ENCODE peak calls at places on chromosomes 16 and 17, in four cellular contexts. Y is HCT116, O is GM12878, Q is H1. T is an unnamed sample.

GRCh38 chr16:10514369-10515055 is 65.9 kb downstream of the EMP2 start:
- DNase-seq in Y (peak), O (no peak), Q (no peak), T (peak)

GRCh38 chr17:33038740-33039139 is 47.1 kb downstream of the SPACA3 start:
- DNase-seq in Y (peak), O (no peak), Q (peak), T (peak)

GRCh38 chr16:23469814-23470213 is 16.8 kb upstream of the COG7 start:
- DNase-seq in Y (peak), O (no peak), Q (no peak), T (no peak)

GRCh38 chr16:85391769-85392583 is 221.1 kb upstream of the GSE1 start:
- DNase-seq in Y (no peak), O (no peak), Q (no peak), T (no peak)

GRCh38 chr16:53207810-53208752 is 153.3 kb downstream of the CHD9 start:
- DNase-seq in Y (peak), O (peak), Q (peak), T (peak)

GRCh38 chr16:68331879-68332410 is 21.1 kb downstream of the PRMT7 start:
- DNase-seq in Y (no peak), O (no peak), Q (no peak), T (no peak)

GRCh38 chr17:3038941-3039340 is 24.5 kb downstream of the OR1D5 start:
- DNase-seq in Y (no peak), O (no peak), Q (no peak), T (no peak)

GRCh38 chr16:54546481-54546880 is 259.9 kb upstream of the IRX3 start:
- DNase-seq in Y (no peak), O (no peak), Q (no peak), T (no peak)

GRCh38 chr16:84232060-84232459 is 7.8 kb downstream of the KCNG4 start:
- DNase-seq in Y (no peak), O (no peak), Q (no peak), T (no peak)

GRCh38 chr16:24930440-24930839 is 84.7 kb downstream of the SLC5A11 start:
- DNase-seq in Y (no peak), O (no peak), Q (no peak), T (no peak)

GRCh38 chr16:89422905-89423630 is 67.3 kb downstream of the ANKRD11 start:
- DNase-seq in Y (no peak), O (peak), Q (no peak), T (no peak)

GRCh38 chr16:56073508-56073907 is 117.8 kb upstream of the GNAO1 start:
- DNase-seq in Y (no peak), O (no peak), Q (no peak), T (no peak)

GRCh38 chr17:9512323-9513168 is 63.1 kb downstream of the STX8 start:
- DNase-seq in Y (peak), O (no peak), Q (no peak), T (no peak)

GRCh38 chr16:4361033-4361943 is 10.2 kb upstream of the PAM16 start:
- DNase-seq in Y (no peak), O (no peak), Q (no peak), T (no peak)

GRCh38 chr17:82718986-82719685 is 2.6 kb downstream of the FN3KRP start:
- DNase-seq in Y (no peak), O (no peak), Q (no peak), T (no peak)

GRCh38 chr17:67442787-67443624 is 65.9 kb downstream of the PITPNC1 start:
- DNase-seq in Y (no peak), O (no peak), Q (no peak), T (no peak)

GRCh38 chr16:22098538-22099255 is 6.4 kb downstream of the VWA3A start:
- DNase-seq in Y (peak), O (peak), Q (no peak), T (peak)

GRCh38 chr17:51056813-51057510 is 63.7 kb downstream of the SPAG9 start:
- DNase-seq in Y (peak), O (no peak), Q (no peak), T (peak)

GRCh38 chr16:57752203-57752580 is 16.6 kb downstream of the KATNB1 start:
- DNase-seq in Y (no peak), O (no peak), Q (no peak), T (no peak)

GRCh38 chr17:3980381-3980975 is 16.2 kb upstream of the ATP2A3 start:
- DNase-seq in Y (no peak), O (no peak), Q (no peak), T (no peak)

GRCh38 chr16:84922351-84923135 is 88.8 kb downstream of the ZDHHC7 start:
- DNase-seq in Y (no peak), O (no peak), Q (no peak), T (peak)

GRCh38 chr16:67190448-67191399 is 788 bp upstream of the EXOC3L1 start:
- DNase-seq in Y (no peak), O (no peak), Q (no peak), T (no peak)

GRCh38 chr16:52035406-52035805 is 511.5 kb downstream of the TOX3 start:
- DNase-seq in Y (no peak), O (no peak), Q (no peak), T (no peak)

GRCh38 chr16:19377864-19378263 is 39.8 kb upstream of the TMC5 start:
- DNase-seq in Y (no peak), O (no peak), Q (no peak), T (peak)

GRCh38 chr17:39404542-39405378 is 3.3 kb upstream of the FBXL20 start:
- DNase-seq in Y (no peak), O (no peak), Q (no peak), T (peak)

GRCh38 chr16:59593256-59593655 is 859.1 kb upstream of the GOT2 start:
- DNase-seq in Y (no peak), O (no peak), Q (no peak), T (no peak)

GRCh38 chr16:26464576-26465266 is 602.0 kb upstream of the C16orf82 start:
- DNase-seq in Y (no peak), O (no peak), Q (no peak), T (no peak)

GRCh38 chr16:75380870-75381269 is 52.4 kb downstream of the CFDP1 start:
- DNase-seq in Y (no peak), O (no peak), Q (no peak), T (no peak)

GRCh38 chr17:65514541-65514940 is 46.9 kb downstream of the AXIN2 start:
- DNase-seq in Y (no peak), O (no peak), Q (no peak), T (no peak)

GRCh38 chr16:1366060-1366711 is 14.5 kb downstream of the GNPTG start:
- DNase-seq in Y (no peak), O (no peak), Q (no peak), T (no peak)

GRCh38 chr16:78007121-78007520 is 15.2 kb upstream of the CLEC3A start:
- DNase-seq in Y (no peak), O (no peak), Q (no peak), T (no peak)

GRCh38 chr17:80463784-80464400 is 12.5 kb downstream of the NPTX1 start:
- DNase-seq in Y (no peak), O (no peak), Q (no peak), T (no peak)
- TF ChIP-seq EGR1 in Y (no peak), O (no peak), Q (no peak), T (no peak)

GRCh38 chr17:75809631-75810111 is 25.1 kb downstream of the UNK start:
- DNase-seq in Y (no peak), O (no peak), Q (no peak), T (no peak)

GRCh38 chr17:75810216-75810615 is 25.6 kb downstream of the UNK start:
- DNase-seq in Y (no peak), O (no peak), Q (no peak), T (peak)

GRCh38 chr17:75808549-75808904 is 23.9 kb downstream of the UNK start:
- DNase-seq in Y (no peak), O (no peak), Q (no peak), T (no peak)

GRCh38 chr17:75807861-75808260 is 23.3 kb downstream of the UNK start:
- DNase-seq in Y (no peak), O (no peak), Q (no peak), T (no peak)

DNA sequence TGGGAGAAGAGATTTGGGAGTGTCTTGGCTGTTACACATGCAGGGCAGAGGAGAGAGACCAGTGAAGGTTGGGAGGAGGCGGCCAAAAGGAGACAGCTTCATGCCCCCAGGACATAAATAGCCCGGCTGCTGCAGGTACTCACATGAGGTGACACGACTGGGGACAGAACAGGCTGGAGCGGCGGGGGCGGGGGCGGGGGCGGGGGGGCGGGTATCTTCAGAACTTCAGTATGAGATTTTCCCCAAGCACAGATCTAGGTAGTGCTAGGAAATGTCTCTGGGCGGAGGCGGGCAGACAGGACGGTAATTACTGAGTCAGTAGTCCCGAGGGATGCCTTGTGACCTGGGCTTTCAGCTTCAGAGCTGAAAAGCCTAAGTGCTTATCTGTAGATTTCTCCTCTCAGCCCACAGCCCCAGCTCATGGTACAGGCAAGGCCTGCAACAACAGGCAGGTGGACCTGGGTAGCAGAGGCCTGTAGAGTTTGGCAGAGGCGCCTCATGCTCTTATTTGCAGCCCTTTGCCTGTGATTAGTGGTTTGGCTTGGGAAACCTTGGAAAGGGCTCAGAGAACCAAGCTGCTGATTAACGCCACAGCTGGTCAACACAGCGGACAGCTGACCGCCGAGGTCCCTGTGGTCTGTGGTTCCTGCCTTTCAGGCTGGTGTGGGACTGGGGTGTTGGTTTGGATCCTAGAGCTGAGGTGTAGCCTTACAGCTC is 24.5 kb downstream of the UNK start:
- DNase-seq in Y (no peak), O (peak), Q (no peak), T (no peak)
- TF ChIP-seq EGR1 in Y (no peak), O (no peak), Q (no peak), T (peak)

DNA sequence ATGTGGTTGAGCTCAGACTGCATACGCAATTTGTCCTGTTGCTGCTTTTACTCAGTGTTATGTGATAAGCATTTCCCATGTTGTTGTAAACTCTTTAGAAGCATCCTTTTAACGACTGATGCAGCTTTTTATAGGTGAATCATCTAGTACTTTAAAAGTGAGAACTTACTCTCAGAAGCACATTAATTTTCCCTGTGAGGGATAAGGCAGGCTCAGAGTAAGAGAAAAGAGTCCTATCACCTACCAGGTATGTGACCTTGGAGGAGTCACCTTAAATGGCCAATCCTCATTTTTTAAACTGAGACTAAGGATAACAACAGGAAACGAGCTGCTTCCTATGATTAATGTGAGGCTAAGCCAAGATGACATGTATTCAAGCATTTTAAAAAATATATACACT is 34.4 kb upstream of the GAN start:
- DNase-seq in Y (no peak), O (no peak), Q (no peak), T (no peak)
- TF ChIP-seq EGR1 in Y (no peak), O (no peak), Q (no peak), T (no peak)

DNA sequence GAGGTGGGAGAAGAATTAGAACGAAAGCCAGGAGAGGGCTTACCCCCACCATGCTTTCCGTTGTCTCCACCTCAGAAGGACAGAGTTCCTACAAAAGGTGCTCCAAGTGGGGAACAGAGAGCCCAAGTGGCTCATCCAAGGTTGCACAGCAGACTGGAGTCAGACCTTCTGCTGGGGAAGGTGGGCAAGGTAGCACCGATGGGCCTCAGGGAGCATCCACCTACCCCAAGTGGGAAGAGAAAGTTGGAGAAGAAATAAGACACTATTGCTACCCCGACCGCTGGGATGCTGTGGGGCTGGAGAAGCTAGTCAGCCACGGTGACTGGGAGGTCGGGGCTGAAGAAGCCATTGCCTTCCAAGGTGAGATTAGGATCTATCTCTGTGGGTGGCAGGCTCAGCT is 21.5 kb downstream of the UNC119 start:
- DNase-seq in Y (no peak), O (no peak), Q (no peak), T (no peak)
- TF ChIP-seq EGR1 in Y (no peak), O (no peak), Q (no peak), T (no peak)

GRCh38 chr17:49913226-49914095 is 55.5 kb upstream of the DLX4 start:
- DNase-seq in Y (peak), O (no peak), Q (no peak), T (peak)
- TF ChIP-seq EGR1 in Y (no peak), O (no peak), Q (no peak), T (peak)

GRCh38 chr17:7888184-7888920 is at the start of gene CHD3:
- DNase-seq in Y (no peak), O (no peak), Q (no peak), T (no peak)
- TF ChIP-seq EGR1 in Y (no peak), O (no peak), Q (no peak), T (peak)

DNA sequence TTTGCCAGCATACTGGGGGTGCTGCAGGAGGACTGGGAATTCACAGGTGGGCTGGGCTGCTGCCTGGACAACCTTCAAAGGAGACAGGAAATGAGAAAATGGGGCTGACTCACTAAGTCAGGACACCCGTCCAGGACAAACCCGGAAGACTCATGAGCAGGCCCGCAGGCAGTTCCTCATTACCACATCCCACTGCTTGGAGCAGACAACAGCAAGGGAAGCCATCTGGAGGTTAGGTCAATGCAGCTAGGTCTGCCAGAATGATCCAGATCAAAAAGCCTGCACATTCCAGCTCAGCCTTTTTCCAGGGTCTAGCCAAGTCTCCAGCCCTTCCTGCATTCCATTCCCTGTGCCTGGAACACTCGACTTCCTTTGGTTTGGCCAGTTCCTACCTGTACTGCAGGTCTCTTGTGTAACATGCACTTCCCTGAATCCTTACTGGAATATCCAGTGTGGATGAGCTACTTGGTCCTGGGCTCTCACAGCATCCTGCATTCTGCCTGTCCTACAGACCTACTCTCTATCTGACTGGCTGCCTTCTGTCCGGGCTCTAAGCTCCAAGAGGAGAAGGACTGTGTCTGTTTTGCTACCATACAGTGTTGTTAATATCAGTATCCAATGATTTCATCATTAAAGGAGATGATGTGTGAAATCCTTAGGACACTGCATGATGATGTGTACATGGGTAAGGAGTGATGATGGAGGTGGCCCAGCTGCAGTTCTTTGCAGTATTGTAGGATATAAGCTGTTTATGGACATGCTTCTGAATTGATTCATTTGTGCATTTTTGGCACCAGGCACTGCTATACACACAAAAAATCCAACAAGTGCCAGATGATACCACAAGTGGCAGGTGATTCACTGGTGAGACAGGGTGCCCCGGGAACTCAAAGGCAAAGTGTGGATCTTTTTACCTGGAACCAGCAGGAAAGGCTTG is 536.7 kb upstream of the CDH11 start:
- DNase-seq in Y (no peak), O (no peak), Q (no peak), T (no peak)
- TF ChIP-seq EGR1 in Y (no peak), O (no peak), Q (no peak), T (no peak)

GRCh38 chr16:12452549-12452948 is 351.1 kb downstream of the CPPED1 start:
- DNase-seq in Y (no peak), O (no peak), Q (no peak), T (no peak)

GRCh38 chr16:12456355-12456754 is 347.3 kb downstream of the CPPED1 start:
- DNase-seq in Y (no peak), O (no peak), Q (no peak), T (no peak)

GRCh38 chr16:12453832-12454231 is 349.9 kb downstream of the CPPED1 start:
- DNase-seq in Y (no peak), O (no peak), Q (no peak), T (no peak)

GRCh38 chr16:12458051-12458450 is 345.6 kb downstream of the CPPED1 start:
- DNase-seq in Y (no peak), O (no peak), Q (no peak), T (no peak)

DNA sequence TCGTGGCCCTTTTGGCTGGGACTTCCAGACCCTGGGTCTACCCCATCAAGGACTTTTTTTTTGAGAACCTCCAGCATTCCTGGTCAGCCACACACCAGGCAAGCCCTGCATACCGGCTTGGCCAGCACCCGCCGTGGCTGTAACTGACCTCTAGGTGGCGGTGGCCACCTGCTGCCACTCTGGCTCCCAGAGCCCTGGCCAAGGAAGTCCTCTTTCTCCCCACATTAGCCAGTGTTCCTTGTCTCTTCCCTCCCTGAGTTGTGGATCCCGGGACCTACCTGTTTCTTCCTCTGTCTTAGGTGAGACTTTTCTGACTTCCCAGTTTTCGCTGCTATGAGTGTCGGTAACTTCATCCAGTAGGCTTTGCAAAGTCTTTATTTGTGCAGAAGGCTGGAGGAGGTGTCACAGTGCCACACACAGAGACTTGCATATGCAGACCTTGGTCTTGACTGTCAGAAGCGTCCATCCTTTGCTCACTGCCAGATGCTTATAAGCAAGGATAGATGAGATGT is 348.3 kb downstream of the CPPED1 start:
- DNase-seq in Y (peak), O (no peak), Q (peak), T (peak)
- TF ChIP-seq EGR1 in Y (no peak), O (no peak), Q (no peak), T (no peak)

GRCh38 chr17:47925677-47925987 is 15.7 kb upstream of the PNPO start:
- DNase-seq in Y (no peak), O (no peak), Q (no peak), T (no peak)

GRCh38 chr17:47927821-47928400 is 13.5 kb upstream of the PNPO start:
- DNase-seq in Y (no peak), O (no peak), Q (no peak), T (no peak)

GRCh38 chr17:47924785-47925676 is 16.3 kb upstream of the PNPO start:
- DNase-seq in Y (no peak), O (no peak), Q (no peak), T (no peak)

GRCh38 chr17:47929218-47930000 is 12.0 kb upstream of the PNPO start:
- DNase-seq in Y (no peak), O (no peak), Q (no peak), T (no peak)

DNA sequence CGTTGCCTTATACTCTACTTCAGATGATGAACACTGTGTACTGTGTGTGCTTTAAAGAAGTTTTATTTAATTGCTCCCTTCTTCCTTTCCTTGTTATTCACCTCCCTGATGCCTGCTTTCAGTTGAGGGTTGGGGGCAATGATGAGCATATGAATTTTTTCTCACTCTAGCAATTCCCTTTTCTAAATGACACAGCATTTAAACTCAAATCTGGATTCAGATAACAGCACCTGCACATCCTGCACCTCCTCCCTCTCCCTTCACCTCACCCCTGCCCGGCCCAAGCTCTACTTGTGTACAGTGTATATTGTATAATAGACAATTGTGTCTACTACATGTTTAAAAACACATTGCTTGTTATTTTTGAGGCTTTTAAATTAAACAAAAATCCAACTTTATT is 13.0 kb upstream of the PNPO start:
- DNase-seq in Y (no peak), O (no peak), Q (no peak), T (no peak)
- TF ChIP-seq EGR1 in Y (no peak), O (no peak), Q (no peak), T (no peak)

GRCh38 chr16:31455601-31456314 is 3.5 kb upstream of the ARMC5 start:
- DNase-seq in Y (no peak), O (no peak), Q (no peak), T (peak)
- TF ChIP-seq EGR1 in Y (no peak), O (no peak), Q (no peak), T (no peak)

T was measured in K562.